ENCODE peak calls at places on chromosomes 4 and X, in six cellular contexts. H, N, X, M, E and K are unnamed samples.

GRCh38 chr4:123505077-123505456 is 108.5 kb downstream of the SPRY1 start:
- DNase-seq in H (peak; percentile 76), N (no peak), X (no peak), M (no peak), E (no peak), K (peak; percentile 67)

GRCh38 chrX:35351795-35352483 is 409.3 kb downstream of the FAM47B start:
- DNase-seq in H (no peak), N (no peak), X (no peak), M (no peak), E (no peak), K (no peak)

GRCh38 chr4:174111350-174111888 is 172.0 kb downstream of the FBXO8 start:
- DNase-seq in H (no peak), N (no peak), X (no peak), M (no peak), E (no peak), K (no peak)

GRCh38 chr4:80172203-80172602 is 25.1 kb upstream of the PRDM8 start:
- DNase-seq in H (no peak), N (no peak), X (no peak), M (no peak), E (no peak), K (no peak)

GRCh38 chr4:74370912-74371311 is 6.0 kb downstream of the EREG start:
- DNase-seq in H (peak; percentile 65), N (no peak), X (no peak), M (peak; percentile 38), E (peak; percentile 24), K (peak; percentile 82)

GRCh38 chr4:184329235-184330007 is 111.7 kb upstream of the ENPP6 start:
- DNase-seq in H (no peak), N (no peak), X (no peak), M (no peak), E (no peak), K (no peak)

GRCh38 chr4:22877653-22878052 is 184.9 kb downstream of the GBA3 start:
- DNase-seq in H (no peak), N (no peak), X (no peak), M (no peak), E (no peak), K (no peak)

GRCh38 chr4:112109455-112110425 is 35.5 kb upstream of the FAM241A start:
- DNase-seq in H (peak; percentile 20), N (no peak), X (peak; percentile 13), M (no peak), E (no peak), K (no peak)

GRCh38 chr4:8438743-8439142 is 1.8 kb downstream of the ACOX3 start:
- DNase-seq in H (no peak), N (no peak), X (no peak), M (no peak), E (no peak), K (no peak)

GRCh38 chrX:3811331-3812311 is 98.2 kb upstream of the PRKX start:
- DNase-seq in H (peak; percentile 16), N (no peak), X (peak; percentile 84), M (no peak), E (peak; percentile 18), K (peak; percentile 36)

GRCh38 chrX:3638280-3638873 is 75.1 kb downstream of the PRKX start:
- DNase-seq in H (peak; percentile 11), N (peak; percentile 48), X (peak; percentile 16), M (peak; percentile 38), E (peak; percentile 57), K (peak; percentile 58)

GRCh38 chr4:110085131-110085530 is 113.3 kb downstream of the ELOVL6 start:
- DNase-seq in H (peak; percentile 7), N (no peak), X (no peak), M (no peak), E (no peak), K (no peak)

GRCh38 chr4:55793479-55793878 is 26.1 kb upstream of the EXOC1L start:
- DNase-seq in H (no peak), N (no peak), X (no peak), M (peak; percentile 26), E (no peak), K (peak; percentile 52)

GRCh38 chr4:34972189-34972588 is 1272.1 kb downstream of the ARAP2 start:
- DNase-seq in H (no peak), N (no peak), X (no peak), M (no peak), E (no peak), K (no peak)

GRCh38 chr4:56129431-56129861 is 180.7 kb downstream of the CEP135 start:
- DNase-seq in H (peak; percentile 56), N (peak; percentile 72), X (no peak), M (peak; percentile 66), E (no peak), K (peak; percentile 79)

GRCh38 chr4:15654556-15655222 is 468 bp downstream of the FBXL5 start:
- DNase-seq in H (peak; percentile 15), N (no peak), X (no peak), M (peak; percentile 21), E (no peak), K (peak; percentile 64)

GRCh38 chr4:94214703-94215360 is 7.2 kb downstream of the SMARCAD1 start:
- DNase-seq in H (no peak), N (no peak), X (no peak), M (no peak), E (no peak), K (no peak)

GRCh38 chr4:109499513-109499912 is 60.5 kb upstream of the MCUB start:
- DNase-seq in H (no peak), N (no peak), X (no peak), M (no peak), E (no peak), K (no peak)

GRCh38 chr4:148052448-148052847 is 320.6 kb downstream of the ARHGAP10 start:
- DNase-seq in H (no peak), N (no peak), X (no peak), M (no peak), E (no peak), K (no peak)

GRCh38 chr4:40719008-40719623 is 30.6 kb upstream of the NSUN7 start:
- DNase-seq in H (peak; percentile 44), N (no peak), X (peak; percentile 71), M (no peak), E (no peak), K (peak; percentile 71)

GRCh38 chr4:133148690-133149363 is at the start of gene PCDH10:
- DNase-seq in H (peak; percentile 1), N (peak; percentile 99), X (no peak), M (peak; percentile 96), E (peak; percentile 44), K (peak; percentile 96)

GRCh38 chrX:138691186-138691585 is 20.3 kb downstream of the FGF13 start:
- DNase-seq in H (no peak), N (no peak), X (no peak), M (no peak), E (no peak), K (no peak)

GRCh38 chrX:2610246-2611170 is 80.6 kb upstream of the CD99 start:
- DNase-seq in H (no peak), N (no peak), X (no peak), M (no peak), E (no peak), K (no peak)

GRCh38 chrX:153726286-153727107 is 1.8 kb downstream of the ABCD1 start:
- DNase-seq in H (peak; percentile 75), N (peak; percentile 72), X (peak; percentile 48), M (peak; percentile 82), E (peak; percentile 66), K (peak; percentile 80)

GRCh38 chrX:27976284-27976683 is 5.0 kb downstream of the DCAF8L1 start:
- DNase-seq in H (no peak), N (no peak), X (no peak), M (no peak), E (no peak), K (no peak)

GRCh38 chr4:3880595-3881120 is 114.5 kb downstream of the ADRA2C start:
- DNase-seq in H (peak; percentile 56), N (peak; percentile 95), X (no peak), M (peak; percentile 93), E (peak; percentile 71), K (peak; percentile 94)

GRCh38 chrX:15343075-15343476 is 7.8 kb upstream of the PIGA start:
- DNase-seq in H (no peak), N (no peak), X (no peak), M (no peak), E (no peak), K (no peak)

GRCh38 chrX:17052210-17052609 is 105.8 kb downstream of the REPS2 start:
- DNase-seq in H (no peak), N (no peak), X (no peak), M (no peak), E (no peak), K (no peak)

GRCh38 chr4:86595426-86595805 is 1.3 kb downstream of the PTPN13 start:
- DNase-seq in H (no peak), N (no peak), X (no peak), M (no peak), E (no peak), K (no peak)

GRCh38 chrX:1392376-1393130 is 640 bp upstream of the SLC25A6 start:
- DNase-seq in H (no peak), N (no peak), X (no peak), M (peak; percentile 57), E (peak; percentile 50), K (peak; percentile 78)

GRCh38 chr4:83297548-83298260 is 13.1 kb upstream of the COQ2 start:
- DNase-seq in H (no peak), N (no peak), X (no peak), M (no peak), E (no peak), K (no peak)

DNA sequence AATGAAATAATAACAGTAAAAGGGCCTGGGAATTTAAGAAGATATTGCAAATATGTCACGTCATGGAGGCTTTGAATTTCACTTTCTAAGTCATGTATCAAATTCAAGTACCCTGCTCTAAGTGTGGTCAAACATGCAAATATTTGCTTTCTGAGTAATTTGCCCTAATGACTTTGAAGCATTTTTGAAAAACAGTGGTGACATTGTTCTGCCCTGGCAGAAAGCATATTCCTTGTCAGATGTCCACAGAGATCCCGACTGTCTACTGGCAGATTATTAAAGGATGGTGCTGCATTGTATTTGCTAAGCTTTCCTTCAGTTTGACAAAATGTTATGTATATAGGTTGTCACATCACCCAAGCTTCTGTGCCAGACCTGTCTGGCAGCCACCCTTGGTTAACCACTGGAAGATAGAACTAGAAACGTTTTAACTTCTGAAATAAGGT is 92.5 kb downstream of the ANK2 start:
- DNase-seq in H (peak; percentile 98), N (no peak), X (no peak), M (no peak), E (no peak), K (no peak)
- TF ChIP-seq CREB1 in H (peak; percentile 80), N (no peak), X (no peak), M (no peak), E (no peak), K (no peak)

DNA sequence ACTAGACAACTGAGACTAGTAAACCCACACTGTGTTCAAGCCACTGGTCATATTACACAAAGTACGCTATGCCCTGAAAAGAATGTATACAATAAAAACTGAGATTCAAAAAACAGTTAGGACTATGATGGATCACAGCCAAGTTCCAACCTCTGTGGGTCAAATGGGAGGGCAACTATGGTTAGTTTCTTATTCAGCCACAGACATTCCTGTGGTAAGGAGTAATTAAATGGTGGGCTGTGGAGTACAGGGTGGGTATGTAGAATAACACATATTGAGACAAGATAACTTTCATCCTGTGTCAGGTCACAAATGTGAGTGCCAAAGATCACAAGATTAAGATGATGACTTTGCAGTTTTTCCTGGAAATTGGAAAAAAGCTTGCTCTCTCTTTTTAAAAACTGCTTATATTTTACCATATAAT is 167.2 kb downstream of the NPNT start:
- DNase-seq in H (peak; percentile 80), N (no peak), X (no peak), M (no peak), E (peak; percentile 10), K (no peak)
- TF ChIP-seq CREB1 in H (no peak), N (no peak), X (no peak), M (no peak), E (no peak), K (no peak)

GRCh38 chr4:89411539-89411938 is 103.9 kb upstream of the GPRIN3 start:
- DNase-seq in H (no peak), N (no peak), X (no peak), M (no peak), E (no peak), K (no peak)
- TF ChIP-seq CREB1 in H (no peak), N (no peak), X (no peak), M (no peak), E (no peak), K (no peak)

GRCh38 chr4:81565137-81565870 is 93.6 kb upstream of the RASGEF1B start:
- DNase-seq in H (no peak), N (no peak), X (no peak), M (no peak), E (no peak), K (no peak)
- TF ChIP-seq CREB1 in H (no peak), N (no peak), X (no peak), M (no peak), E (no peak), K (no peak)